ENCODE peak calls at places on chromosome 21, in seven cellular contexts. B, E, K, S, T, W and P are unnamed samples.

GRCh38 chr21:31117046-31117916 is 79.0 kb upstream of the KRTAP19-8 start:
- DNase-seq in B (no peak), E (peak; percentile 78), K (peak; percentile 92), S (no peak), T (no peak), W (peak; percentile 86), P (no peak)

GRCh38 chr21:38475519-38475918 is 22.8 kb downstream of the ERG start:
- DNase-seq in B (no peak), E (peak; percentile 27), K (no peak), S (no peak), T (no peak), W (no peak), P (no peak)

GRCh38 chr21:14985306-14985705 is 79.5 kb downstream of the NRIP1 start:
- DNase-seq in B (no peak), E (no peak), K (peak; percentile 58), S (no peak), T (no peak), W (no peak), P (no peak)

GRCh38 chr21:23613014-23613413 is 1994.3 kb downstream of the MRPL39 start:
- DNase-seq in B (no peak), E (no peak), K (no peak), S (no peak), T (no peak), W (no peak), P (no peak)

GRCh38 chr21:38327984-38328383 is 71.2 kb downstream of the KCNJ15 start:
- DNase-seq in B (no peak), E (no peak), K (peak; percentile 80), S (no peak), T (no peak), W (no peak), P (no peak)

GRCh38 chr21:23578027-23578426 is 2029.3 kb downstream of the MRPL39 start:
- DNase-seq in B (no peak), E (no peak), K (no peak), S (no peak), T (no peak), W (no peak), P (no peak)

GRCh38 chr21:38067086-38067739 is 151.0 kb upstream of the KCNJ6 start:
- DNase-seq in B (no peak), E (no peak), K (no peak), S (no peak), T (no peak), W (no peak), P (no peak)

GRCh38 chr21:31182231-31183129 is 144.2 kb upstream of the KRTAP19-8 start:
- DNase-seq in B (no peak), E (no peak), K (no peak), S (no peak), T (no peak), W (no peak), P (peak; percentile 28)

GRCh38 chr21:17476006-17476405 is 36.8 kb upstream of the CXADR start:
- DNase-seq in B (no peak), E (no peak), K (no peak), S (no peak), T (peak; percentile 19), W (no peak), P (no peak)

GRCh38 chr21:39014751-39015150 is 168.5 kb downstream of the PSMG1 start:
- DNase-seq in B (no peak), E (no peak), K (peak; percentile 98), S (no peak), T (no peak), W (peak; percentile 99), P (no peak)

GRCh38 chr21:27158967-27159366 is 192.1 kb upstream of the ADAMTS5 start:
- DNase-seq in B (no peak), E (peak; percentile 79), K (no peak), S (no peak), T (no peak), W (no peak), P (no peak)

GRCh38 chr21:27168084-27168483 is 201.2 kb upstream of the ADAMTS5 start:
- DNase-seq in B (no peak), E (no peak), K (no peak), S (no peak), T (no peak), W (peak; percentile 51), P (no peak)

DNA sequence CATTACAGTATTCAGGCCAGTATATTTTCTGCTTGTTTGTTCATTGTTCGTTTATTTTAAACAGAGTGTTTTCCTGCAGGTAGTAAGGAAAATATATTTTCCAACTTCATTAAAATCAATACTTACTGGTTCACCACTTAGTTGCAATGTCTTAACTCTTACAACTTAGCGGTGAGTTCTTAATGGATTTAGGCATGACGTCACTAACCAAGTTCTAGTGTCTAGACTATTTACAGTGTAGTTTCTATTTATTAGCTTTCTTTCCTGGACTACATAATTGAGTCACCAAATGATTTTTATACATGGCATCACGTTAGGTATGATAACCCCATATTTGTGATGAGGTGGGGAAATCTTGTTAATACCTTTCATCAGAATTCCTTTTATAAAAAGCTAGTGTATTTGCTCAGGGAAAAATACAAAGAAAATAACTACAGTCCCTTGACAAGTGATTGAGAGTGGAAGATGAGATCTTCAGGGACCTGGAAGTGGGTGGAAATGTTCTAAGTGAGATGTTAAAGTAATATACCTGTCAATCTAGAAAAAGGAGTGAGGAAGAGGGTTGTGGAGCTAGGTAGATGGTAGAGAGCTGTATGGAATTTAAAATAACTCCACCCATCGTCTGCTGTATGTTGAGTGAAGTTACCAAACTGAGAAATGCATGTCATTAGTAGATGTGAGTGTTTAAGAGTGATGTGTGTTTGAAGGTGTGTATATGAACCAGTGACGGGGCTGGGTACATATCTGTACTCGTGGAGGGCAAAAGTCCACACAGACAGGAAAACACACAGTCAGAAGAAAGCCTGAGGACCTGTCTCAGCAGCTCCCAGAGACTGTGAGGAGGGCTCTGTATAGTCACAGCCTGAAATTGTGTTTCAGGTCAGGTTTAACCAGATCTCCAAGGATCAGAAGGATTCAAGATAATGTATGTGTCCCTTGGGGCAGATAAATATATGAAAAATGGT is 197.6 kb upstream of the ADAMTS5 start:
- DNase-seq in B (no peak), E (no peak), K (no peak), S (no peak), T (no peak), W (no peak), P (no peak)
- H3K27me3 ChIP-seq in B (no peaks in the 10 kb centered on the region), E (no peaks in the 10 kb centered on the region), K (no peaks in the 10 kb centered on the region), S (no peaks in the 10 kb centered on the region), T (no peaks in the 10 kb centered on the region), W (no peaks in the 10 kb centered on the region), P (no peaks in the 10 kb centered on the region)

GRCh38 chr21:34144224-34144623 is 70.8 kb downstream of the MRPS6 start:
- DNase-seq in B (no peak), E (no peak), K (no peak), S (no peak), T (no peak), W (no peak), P (no peak)

GRCh38 chr21:34147835-34148804 is 74.7 kb downstream of the MRPS6 start:
- DNase-seq in B (no peak), E (no peak), K (peak; percentile 69), S (no peak), T (no peak), W (peak; percentile 33), P (no peak)

GRCh38 chr21:34152500-34152899 is 79.1 kb downstream of the MRPS6 start:
- DNase-seq in B (no peak), E (no peak), K (no peak), S (no peak), T (no peak), W (no peak), P (no peak)

GRCh38 chr21:34143783-34144182 is 70.4 kb downstream of the MRPS6 start:
- DNase-seq in B (no peak), E (no peak), K (no peak), S (no peak), T (no peak), W (no peak), P (no peak)

GRCh38 chr21:34148826-34149558 is 75.6 kb downstream of the MRPS6 start:
- DNase-seq in B (no peak), E (no peak), K (no peak), S (no peak), T (no peak), W (no peak), P (no peak)
- H3K4me3 ChIP-seq in B (no peak overlapping the region), E (no peak overlapping the region), K (no peak overlapping the region), S (no peak overlapping the region), T (no peak overlapping the region), W (no peak overlapping the region), P (no peak overlapping the region)

GRCh38 chr21:44702111-44702972 is 5.4 kb downstream of the KRTAP10-12 start:
- DNase-seq in B (peak; percentile 35), E (no peak), K (no peak), S (no peak), T (no peak), W (no peak), P (no peak)
- H3K27me3 ChIP-seq in B (peaks cover 46% of the 10 kb centered on the region), E (no peaks in the 10 kb centered on the region), K (peaks cover 14% of the 10 kb centered on the region), S (no peaks in the 10 kb centered on the region), T (peaks cover 90% of the 10 kb centered on the region), W (peaks cover 70% of the 10 kb centered on the region), P (peaks cover 49% of the 10 kb centered on the region)

GRCh38 chr21:41509206-41509496 is 1.2 kb upstream of the TMPRSS2 start:
- DNase-seq in B (no peak), E (no peak), K (no peak), S (no peak), T (no peak), W (no peak), P (no peak)

GRCh38 chr21:41507521-41508414 is at the start of gene TMPRSS2:
- DNase-seq in B (no peak), E (peak; percentile 61), K (no peak), S (no peak), T (no peak), W (no peak), P (no peak)

GRCh38 chr21:41508415-41509205 is 652 bp upstream of the TMPRSS2 start:
- DNase-seq in B (no peak), E (peak; percentile 17), K (no peak), S (no peak), T (no peak), W (no peak), P (no peak)

GRCh38 chr21:41506005-41506404 is 2.0 kb downstream of the TMPRSS2 start:
- DNase-seq in B (no peak), E (no peak), K (no peak), S (no peak), T (no peak), W (no peak), P (no peak)

GRCh38 chr21:41506526-41507520 is 1.1 kb downstream of the TMPRSS2 start:
- DNase-seq in B (no peak), E (peak; percentile 70), K (peak; percentile 3), S (no peak), T (no peak), W (no peak), P (no peak)
- H3K4me3 ChIP-seq in B (no peak overlapping the region), E (peak overlapping the region; percentile 26), K (no peak overlapping the region), S (no peak overlapping the region), T (peak overlapping the region; percentile 35), W (no peak overlapping the region), P (no peak overlapping the region)